ENCODE peak calls at places on chromosomes 5 and 9, in eight cellular contexts. One of them, this sample, is unnamed.

GRCh38 chr5:91384671-91385430 is 1.7 kb upstream of the ARRDC3 start:
- DNase-seq in HFFc6: peak; percentile 91
- DNase-seq in fibroblast of the aortic adventitia: peak; percentile 96
- DNase-seq in activated B cell treated with CpG ODN at 0.5 μM for 24 hours: no peak
- DNase-seq in CD4-positive, alpha-beta T cell: peak; percentile 37
- DNase-seq in right lobe of liver: no peak
- DNase-seq in ovary: peak; percentile 64
- DNase-seq in choroid plexus epithelial cell: peak; percentile 97
- DNase-seq in this sample: peak; percentile 91

GRCh38 chr5:133240425-133241091 is 188.7 kb downstream of the HSPA4 start:
- DNase-seq in HFFc6: peak; percentile 97
- DNase-seq in activated B cell treated with CpG ODN at 0.5 μM for 24 hours: no peak
- DNase-seq in fibroblast of the aortic adventitia: peak; percentile 97
- DNase-seq in choroid plexus epithelial cell: peak; percentile 98
- DNase-seq in right lobe of liver: no peak
- DNase-seq in CD4-positive, alpha-beta T cell: no peak
- DNase-seq in ovary: no peak
- DNase-seq in this sample: peak; percentile 99

GRCh38 chr5:78300464-78301045 is 6.1 kb upstream of the AP3B1 start:
- DNase-seq in ovary: no peak
- DNase-seq in HFFc6: peak; percentile 4
- DNase-seq in choroid plexus epithelial cell: peak; percentile 57
- DNase-seq in right lobe of liver: no peak
- DNase-seq in activated B cell treated with CpG ODN at 0.5 μM for 24 hours: no peak
- DNase-seq in fibroblast of the aortic adventitia: peak; percentile 53
- DNase-seq in CD4-positive, alpha-beta T cell: no peak
- DNase-seq in this sample: peak; percentile 23

GRCh38 chr5:116583823-116584222 is 9.2 kb upstream of the SEMA6A start:
- DNase-seq in choroid plexus epithelial cell: no peak
- DNase-seq in right lobe of liver: no peak
- DNase-seq in activated B cell treated with CpG ODN at 0.5 μM for 24 hours: no peak
- DNase-seq in fibroblast of the aortic adventitia: no peak
- DNase-seq in ovary: no peak
- DNase-seq in HFFc6: no peak
- DNase-seq in CD4-positive, alpha-beta T cell: no peak
- DNase-seq in this sample: no peak

GRCh38 chr9:86112057-86112456 is 12.7 kb upstream of the GOLM1 start:
- DNase-seq in fibroblast of the aortic adventitia: no peak
- DNase-seq in right lobe of liver: no peak
- DNase-seq in ovary: no peak
- DNase-seq in CD4-positive, alpha-beta T cell: no peak
- DNase-seq in HFFc6: no peak
- DNase-seq in choroid plexus epithelial cell: no peak
- DNase-seq in activated B cell treated with CpG ODN at 0.5 μM for 24 hours: no peak
- DNase-seq in this sample: no peak

GRCh38 chr9:89865357-89865756 is 260.5 kb downstream of the GADD45G start:
- DNase-seq in activated B cell treated with CpG ODN at 0.5 μM for 24 hours: no peak
- DNase-seq in CD4-positive, alpha-beta T cell: no peak
- DNase-seq in ovary: no peak
- DNase-seq in right lobe of liver: no peak
- DNase-seq in fibroblast of the aortic adventitia: no peak
- DNase-seq in choroid plexus epithelial cell: no peak
- DNase-seq in HFFc6: no peak
- DNase-seq in this sample: no peak

GRCh38 chr5:59722875-59723274 is 170.7 kb downstream of the PDE4D start:
- DNase-seq in HFFc6: no peak
- DNase-seq in ovary: no peak
- DNase-seq in CD4-positive, alpha-beta T cell: no peak
- DNase-seq in activated B cell treated with CpG ODN at 0.5 μM for 24 hours: no peak
- DNase-seq in fibroblast of the aortic adventitia: no peak
- DNase-seq in right lobe of liver: no peak
- DNase-seq in choroid plexus epithelial cell: peak; percentile 35
- DNase-seq in this sample: peak; percentile 24

GRCh38 chr5:1166370-1166769 is 35.0 kb upstream of the SLC6A19 start:
- DNase-seq in HFFc6: no peak
- DNase-seq in ovary: no peak
- DNase-seq in CD4-positive, alpha-beta T cell: no peak
- DNase-seq in right lobe of liver: no peak
- DNase-seq in activated B cell treated with CpG ODN at 0.5 μM for 24 hours: no peak
- DNase-seq in fibroblast of the aortic adventitia: no peak
- DNase-seq in choroid plexus epithelial cell: no peak
- DNase-seq in this sample: no peak

GRCh38 chr5:76762484-76762883 is 46.6 kb downstream of the F2R start:
- DNase-seq in CD4-positive, alpha-beta T cell: no peak
- DNase-seq in ovary: no peak
- DNase-seq in activated B cell treated with CpG ODN at 0.5 μM for 24 hours: no peak
- DNase-seq in choroid plexus epithelial cell: no peak
- DNase-seq in HFFc6: no peak
- DNase-seq in right lobe of liver: no peak
- DNase-seq in fibroblast of the aortic adventitia: no peak
- DNase-seq in this sample: no peak

GRCh38 chr9:109908459-109909390 is 128.7 kb downstream of the PALM2AKAP2 start:
- DNase-seq in activated B cell treated with CpG ODN at 0.5 μM for 24 hours: no peak
- DNase-seq in CD4-positive, alpha-beta T cell: no peak
- DNase-seq in ovary: no peak
- DNase-seq in right lobe of liver: no peak
- DNase-seq in choroid plexus epithelial cell: peak; percentile 78
- DNase-seq in HFFc6: peak; percentile 84
- DNase-seq in fibroblast of the aortic adventitia: no peak
- DNase-seq in this sample: peak; percentile 96

GRCh38 chr5:159915913-159916840 is at the start of gene ADRA1B:
- DNase-seq in choroid plexus epithelial cell: peak; percentile 70
- DNase-seq in ovary: peak; percentile 84
- DNase-seq in HFFc6: peak; percentile 17
- DNase-seq in activated B cell treated with CpG ODN at 0.5 μM for 24 hours: peak; percentile 55
- DNase-seq in CD4-positive, alpha-beta T cell: peak; percentile 6
- DNase-seq in right lobe of liver: peak; percentile 86
- DNase-seq in fibroblast of the aortic adventitia: peak; percentile 46
- DNase-seq in this sample: peak; percentile 53

GRCh38 chr5:36877667-36878420 is 1.3 kb downstream of the NIPBL start:
- DNase-seq in choroid plexus epithelial cell: peak; percentile 52
- DNase-seq in right lobe of liver: no peak
- DNase-seq in fibroblast of the aortic adventitia: peak; percentile 21
- DNase-seq in HFFc6: peak; percentile 32
- DNase-seq in CD4-positive, alpha-beta T cell: no peak
- DNase-seq in activated B cell treated with CpG ODN at 0.5 μM for 24 hours: no peak
- DNase-seq in ovary: no peak
- DNase-seq in this sample: peak; percentile 37

GRCh38 chr5:36876965-36877666 is 547 bp downstream of the NIPBL start:
- DNase-seq in fibroblast of the aortic adventitia: peak; percentile 62
- DNase-seq in right lobe of liver: peak; percentile 77
- DNase-seq in activated B cell treated with CpG ODN at 0.5 μM for 24 hours: peak; percentile 68
- DNase-seq in CD4-positive, alpha-beta T cell: no peak
- DNase-seq in ovary: peak; percentile 67
- DNase-seq in HFFc6: peak; percentile 45
- DNase-seq in choroid plexus epithelial cell: peak; percentile 72
- DNase-seq in this sample: peak; percentile 56

GRCh38 chr5:36875789-36876388 is 680 bp upstream of the NIPBL start:
- DNase-seq in choroid plexus epithelial cell: peak; percentile 84
- DNase-seq in HFFc6: peak; percentile 72
- DNase-seq in fibroblast of the aortic adventitia: peak; percentile 71
- DNase-seq in right lobe of liver: peak; percentile 89
- DNase-seq in activated B cell treated with CpG ODN at 0.5 μM for 24 hours: peak; percentile 75
- DNase-seq in ovary: peak; percentile 77
- DNase-seq in CD4-positive, alpha-beta T cell: peak; percentile 53
- DNase-seq in this sample: peak; percentile 78

GRCh38 chr5:36875051-36875788 is 1.3 kb upstream of the NIPBL start:
- DNase-seq in activated B cell treated with CpG ODN at 0.5 μM for 24 hours: peak; percentile 34
- DNase-seq in right lobe of liver: peak; percentile 69
- DNase-seq in choroid plexus epithelial cell: peak; percentile 50
- DNase-seq in HFFc6: peak; percentile 22
- DNase-seq in ovary: peak; percentile 50
- DNase-seq in fibroblast of the aortic adventitia: peak; percentile 41
- DNase-seq in CD4-positive, alpha-beta T cell: peak; percentile 50
- DNase-seq in this sample: peak; percentile 39

DNA sequence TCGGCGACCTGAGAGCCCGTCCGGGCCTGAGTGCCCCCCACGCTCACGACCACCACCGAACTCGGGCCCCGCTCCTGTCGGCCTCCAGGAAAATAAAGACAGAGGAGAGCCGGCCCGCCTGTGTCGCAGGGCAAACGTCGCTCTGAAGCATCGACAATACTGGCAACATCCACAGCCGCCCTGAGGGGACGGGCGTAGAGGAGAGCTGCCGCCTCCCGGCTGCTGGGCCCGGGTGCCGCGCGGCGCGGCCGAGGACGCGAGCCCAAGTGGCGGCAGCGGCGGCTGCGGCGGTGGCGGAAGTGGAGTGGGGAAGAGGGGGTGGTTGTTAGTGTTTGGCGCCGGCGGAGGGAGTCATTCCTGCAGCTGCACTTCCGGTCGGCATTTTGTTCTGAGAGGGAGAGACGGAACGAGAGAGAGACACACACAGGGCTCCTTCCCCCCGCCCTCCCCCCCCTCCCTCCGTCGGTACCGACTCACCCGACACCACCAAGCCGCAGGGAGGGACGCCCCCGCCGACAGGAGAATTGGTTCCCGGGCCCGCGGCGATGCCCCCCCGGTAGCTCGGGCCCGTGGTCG is at the start of gene NIPBL:
- DNase-seq in right lobe of liver: peak; percentile 92
- DNase-seq in fibroblast of the aortic adventitia: peak; percentile 93
- DNase-seq in ovary: peak; percentile 91
- DNase-seq in choroid plexus epithelial cell: peak; percentile 95
- DNase-seq in HFFc6: peak; percentile 96
- DNase-seq in activated B cell treated with CpG ODN at 0.5 μM for 24 hours: peak; percentile 80
- DNase-seq in CD4-positive, alpha-beta T cell: peak; percentile 91
- DNase-seq in this sample: peak; percentile 94
- TF ChIP-seq CTCF in right lobe of liver: no peak
- TF ChIP-seq CTCF in fibroblast of the aortic adventitia: no peak
- TF ChIP-seq CTCF in ovary: peak; percentile 23
- TF ChIP-seq CTCF in choroid plexus epithelial cell: no peak
- TF ChIP-seq CTCF in HFFc6: no peak
- TF ChIP-seq CTCF in activated B cell treated with CpG ODN at 0.5 μM for 24 hours: no peak
- TF ChIP-seq CTCF in CD4-positive, alpha-beta T cell: no peak
- TF ChIP-seq CTCF in this sample: no peak

GRCh38 chr9:87548159-87548558 is 50.5 kb downstream of the DAPK1 start:
- DNase-seq in choroid plexus epithelial cell: no peak
- DNase-seq in right lobe of liver: no peak
- DNase-seq in HFFc6: no peak
- DNase-seq in fibroblast of the aortic adventitia: no peak
- DNase-seq in CD4-positive, alpha-beta T cell: no peak
- DNase-seq in activated B cell treated with CpG ODN at 0.5 μM for 24 hours: no peak
- DNase-seq in ovary: no peak
- DNase-seq in this sample: no peak

GRCh38 chr9:87549774-87550173 is 52.1 kb downstream of the DAPK1 start:
- DNase-seq in fibroblast of the aortic adventitia: no peak
- DNase-seq in right lobe of liver: no peak
- DNase-seq in activated B cell treated with CpG ODN at 0.5 μM for 24 hours: no peak
- DNase-seq in choroid plexus epithelial cell: no peak
- DNase-seq in CD4-positive, alpha-beta T cell: no peak
- DNase-seq in HFFc6: no peak
- DNase-seq in ovary: no peak
- DNase-seq in this sample: no peak

GRCh38 chr9:87545858-87546257 is 48.2 kb downstream of the DAPK1 start:
- DNase-seq in ovary: no peak
- DNase-seq in activated B cell treated with CpG ODN at 0.5 μM for 24 hours: no peak
- DNase-seq in fibroblast of the aortic adventitia: peak; percentile 49
- DNase-seq in right lobe of liver: no peak
- DNase-seq in CD4-positive, alpha-beta T cell: no peak
- DNase-seq in choroid plexus epithelial cell: peak; percentile 75
- DNase-seq in HFFc6: peak; percentile 3
- DNase-seq in this sample: peak; percentile 2

GRCh38 chr9:87546704-87547103 is 49.0 kb downstream of the DAPK1 start:
- DNase-seq in ovary: no peak
- DNase-seq in HFFc6: no peak
- DNase-seq in choroid plexus epithelial cell: peak; percentile 36
- DNase-seq in CD4-positive, alpha-beta T cell: no peak
- DNase-seq in activated B cell treated with CpG ODN at 0.5 μM for 24 hours: no peak
- DNase-seq in fibroblast of the aortic adventitia: peak; percentile 36
- DNase-seq in right lobe of liver: no peak
- DNase-seq in this sample: no peak

DNA sequence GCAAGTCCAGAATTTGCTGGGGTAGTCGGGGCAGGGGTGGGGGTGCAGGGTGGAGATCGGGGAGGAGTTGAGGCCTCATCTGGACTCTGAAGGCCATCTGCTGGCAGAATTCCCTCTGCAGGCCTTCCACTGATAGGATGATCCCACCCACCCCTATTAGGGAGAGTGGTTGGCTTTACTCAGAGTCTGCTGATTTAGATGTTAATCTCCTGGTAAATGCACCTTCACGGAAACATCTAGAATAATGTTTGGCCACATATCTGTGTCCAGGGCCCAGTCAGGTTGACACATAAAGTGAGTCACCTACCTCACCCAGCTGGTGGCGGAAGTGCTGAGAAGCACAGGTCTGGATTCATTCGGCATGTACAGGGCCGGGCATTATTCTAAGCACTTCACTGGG is 50.0 kb downstream of the DAPK1 start:
- DNase-seq in CD4-positive, alpha-beta T cell: no peak
- DNase-seq in ovary: no peak
- DNase-seq in fibroblast of the aortic adventitia: no peak
- DNase-seq in HFFc6: no peak
- DNase-seq in activated B cell treated with CpG ODN at 0.5 μM for 24 hours: no peak
- DNase-seq in right lobe of liver: no peak
- DNase-seq in choroid plexus epithelial cell: peak; percentile 29
- DNase-seq in this sample: no peak
- TF ChIP-seq CTCF in CD4-positive, alpha-beta T cell: no peak
- TF ChIP-seq CTCF in ovary: no peak
- TF ChIP-seq CTCF in fibroblast of the aortic adventitia: no peak
- TF ChIP-seq CTCF in HFFc6: no peak
- TF ChIP-seq CTCF in activated B cell treated with CpG ODN at 0.5 μM for 24 hours: no peak
- TF ChIP-seq CTCF in right lobe of liver: no peak
- TF ChIP-seq CTCF in choroid plexus epithelial cell: no peak
- TF ChIP-seq CTCF in this sample: no peak

GRCh38 chr5:4563400-4563799 is 576.7 kb upstream of the ADAMTS16 start:
- DNase-seq in fibroblast of the aortic adventitia: peak; percentile 51
- DNase-seq in right lobe of liver: no peak
- DNase-seq in HFFc6: no peak
- DNase-seq in CD4-positive, alpha-beta T cell: no peak
- DNase-seq in choroid plexus epithelial cell: peak; percentile 47
- DNase-seq in ovary: no peak
- DNase-seq in activated B cell treated with CpG ODN at 0.5 μM for 24 hours: no peak
- DNase-seq in this sample: no peak
- TF ChIP-seq CTCF in fibroblast of the aortic adventitia: peak; percentile 52
- TF ChIP-seq CTCF in right lobe of liver: no peak
- TF ChIP-seq CTCF in HFFc6: no peak
- TF ChIP-seq CTCF in CD4-positive, alpha-beta T cell: no peak
- TF ChIP-seq CTCF in choroid plexus epithelial cell: peak; percentile 52
- TF ChIP-seq CTCF in ovary: no peak
- TF ChIP-seq CTCF in activated B cell treated with CpG ODN at 0.5 μM for 24 hours: no peak
- TF ChIP-seq CTCF in this sample: no peak

GRCh38 chr5:68727931-68728330 is 365.9 kb upstream of the SLC30A5 start:
- DNase-seq in activated B cell treated with CpG ODN at 0.5 μM for 24 hours: no peak
- DNase-seq in HFFc6: no peak
- DNase-seq in CD4-positive, alpha-beta T cell: no peak
- DNase-seq in ovary: no peak
- DNase-seq in right lobe of liver: no peak
- DNase-seq in choroid plexus epithelial cell: no peak
- DNase-seq in fibroblast of the aortic adventitia: no peak
- DNase-seq in this sample: no peak

GRCh38 chr5:68731255-68731654 is 362.6 kb upstream of the SLC30A5 start:
- DNase-seq in CD4-positive, alpha-beta T cell: no peak
- DNase-seq in right lobe of liver: no peak
- DNase-seq in HFFc6: no peak
- DNase-seq in choroid plexus epithelial cell: no peak
- DNase-seq in fibroblast of the aortic adventitia: no peak
- DNase-seq in ovary: no peak
- DNase-seq in activated B cell treated with CpG ODN at 0.5 μM for 24 hours: no peak
- DNase-seq in this sample: no peak

GRCh38 chr5:68725905-68726683 is 367.7 kb upstream of the SLC30A5 start:
- DNase-seq in activated B cell treated with CpG ODN at 0.5 μM for 24 hours: no peak
- DNase-seq in HFFc6: no peak
- DNase-seq in ovary: no peak
- DNase-seq in choroid plexus epithelial cell: no peak
- DNase-seq in CD4-positive, alpha-beta T cell: no peak
- DNase-seq in right lobe of liver: no peak
- DNase-seq in fibroblast of the aortic adventitia: no peak
- DNase-seq in this sample: no peak

GRCh38 chr5:68730220-68731010 is 363.4 kb upstream of the SLC30A5 start:
- DNase-seq in ovary: peak; percentile 41
- DNase-seq in choroid plexus epithelial cell: peak; percentile 91
- DNase-seq in fibroblast of the aortic adventitia: peak; percentile 87
- DNase-seq in right lobe of liver: no peak
- DNase-seq in activated B cell treated with CpG ODN at 0.5 μM for 24 hours: no peak
- DNase-seq in HFFc6: peak; percentile 76
- DNase-seq in CD4-positive, alpha-beta T cell: no peak
- DNase-seq in this sample: peak; percentile 75
- TF ChIP-seq CTCF in ovary: no peak
- TF ChIP-seq CTCF in choroid plexus epithelial cell: no peak
- TF ChIP-seq CTCF in fibroblast of the aortic adventitia: no peak
- TF ChIP-seq CTCF in right lobe of liver: no peak
- TF ChIP-seq CTCF in activated B cell treated with CpG ODN at 0.5 μM for 24 hours: no peak
- TF ChIP-seq CTCF in HFFc6: no peak
- TF ChIP-seq CTCF in CD4-positive, alpha-beta T cell: no peak
- TF ChIP-seq CTCF in this sample: no peak